ENCODE peak calls at places on chromosomes 11 and 22, in five cellular contexts. D, Z, Y, K and A are unnamed samples. For H3K4me1, the result is how much of the 10 kb centered on the place peaks cover.

GRCh38 chr11:76790251-76790650 is 7.1 kb downstream of the TSKU start:
- DNase-seq in K (peak), Y (no peak), Z (no peak), D (no peak), A (peak)

GRCh38 chr11:69156673-69157155 is 979 bp downstream of the SMIM38 start:
- DNase-seq in Z (no peak), K (no peak), D (no peak), Y (no peak), A (peak)

GRCh38 chr22:35140879-35141745 is 75.2 kb downstream of the ISX start:
- DNase-seq in Z (no peak), Y (no peak), K (no peak), D (peak), A (peak)

GRCh38 chr11:45538363-45538762 is 127.1 kb downstream of the CHST1 start:
- DNase-seq in Y (peak), Z (no peak), K (no peak), D (no peak), A (no peak)

GRCh38 chr22:43711681-43712080 is 100.4 kb downstream of the EFCAB6 start:
- DNase-seq in Y (no peak), K (no peak), D (no peak), Z (no peak), A (no peak)

GRCh38 chr11:116207349-116207748 is 565.4 kb downstream of the BUD13 start:
- DNase-seq in Z (no peak), Y (no peak), D (no peak), K (no peak), A (no peak)

GRCh38 chr22:34917239-34917638 is 148.7 kb upstream of the ISX start:
- DNase-seq in Z (no peak), K (no peak), D (no peak), Y (no peak), A (no peak)

GRCh38 chr11:68373189-68373809 is 60.9 kb downstream of the LRP5 start:
- DNase-seq in Y (peak), Z (no peak), D (no peak), K (no peak), A (no peak)

GRCh38 chr11:93633835-93634234 is 27.6 kb upstream of the CEP295 start:
- DNase-seq in K (no peak), Y (no peak), Z (no peak), D (no peak), A (no peak)

GRCh38 chr22:39765029-39765428 is 128.5 kb downstream of the ENTHD1 start:
- DNase-seq in K (no peak), D (peak), Z (no peak), Y (no peak), A (no peak)

GRCh38 chr22:46045459-46046298 is 68.7 kb upstream of the WNT7B start:
- DNase-seq in D (no peak), K (peak), Z (no peak), Y (no peak), A (peak)

GRCh38 chr11:107756553-107756952 is 44.7 kb upstream of the SLN start:
- DNase-seq in K (no peak), D (no peak), Z (no peak), Y (no peak), A (no peak)

GRCh38 chr22:38953577-38954413 is 3.6 kb upstream of the APOBEC3A start:
- DNase-seq in Z (no peak), K (no peak), Y (no peak), D (no peak), A (peak)

GRCh38 chr11:29293825-29294224 is 723.0 kb downstream of the KCNA4 start:
- DNase-seq in Z (peak), Y (no peak), K (no peak), D (no peak), A (no peak)

GRCh38 chr22:27668828-27669797 is 132.4 kb downstream of the MN1 start:
- DNase-seq in K (no peak), Z (peak), Y (peak), D (peak), A (peak)

GRCh38 chr22:30221121-30221992 is 25.2 kb downstream of the LIF start:
- DNase-seq in D (no peak), Z (no peak), K (no peak), Y (no peak), A (peak)

GRCh38 chr11:47105974-47106373 is 70.7 kb downstream of the ARFGAP2 start:
- DNase-seq in K (no peak), D (no peak), Z (no peak), Y (no peak), A (no peak)
- H3K4me3 ChIP-seq in K (no peak), D (no peak), Z (no peak), Y (no peak), A (no peak)

GRCh38 chr11:124935548-124936514 is at the start of gene HEPACAM:
- DNase-seq in Z (no peak), Y (no peak), K (no peak), D (no peak), A (no peak)

GRCh38 chr11:124938970-124939369 is 3.1 kb upstream of the HEPACAM start:
- DNase-seq in Y (no peak), K (no peak), Z (no peak), D (no peak), A (no peak)

GRCh38 chr11:124937336-124937935 is 1.6 kb upstream of the HEPACAM start:
- DNase-seq in Z (no peak), K (no peak), D (no peak), Y (no peak), A (no peak)

GRCh38 chr11:124938206-124938765 is 2.4 kb upstream of the HEPACAM start:
- DNase-seq in Y (no peak), Z (no peak), D (no peak), K (no peak), A (no peak)

DNA sequence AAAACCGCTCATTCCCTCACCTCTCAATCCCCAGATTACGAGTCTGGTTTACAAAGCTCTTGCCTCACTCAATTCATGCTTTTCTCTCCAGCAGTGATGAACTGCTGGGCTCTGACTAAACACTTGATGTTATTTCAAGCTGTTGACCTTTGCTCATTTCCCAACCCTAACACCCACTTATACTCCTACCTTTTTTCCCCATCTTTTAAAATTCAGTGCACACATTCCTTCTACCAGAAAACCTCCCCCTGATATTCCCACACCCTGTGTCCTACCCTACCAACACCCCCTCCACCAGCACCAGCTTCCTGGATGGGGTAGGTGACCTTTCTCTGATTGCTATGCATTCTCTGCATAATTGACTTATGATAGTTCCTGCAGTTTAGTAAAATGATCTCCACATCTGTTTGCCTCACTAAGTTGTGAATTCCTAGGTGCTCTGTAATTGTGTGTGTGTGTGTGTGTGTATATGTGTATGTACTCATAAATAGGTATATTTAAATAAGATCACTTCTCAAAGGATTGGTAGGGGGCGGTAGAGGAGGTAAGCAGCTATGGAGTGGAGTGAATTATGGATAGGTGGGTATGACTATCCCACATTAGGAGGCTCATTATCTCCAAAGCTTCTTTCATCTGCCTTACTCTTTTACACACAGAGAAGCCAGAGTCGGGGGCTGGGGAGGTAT is 842 bp downstream of the HEPACAM start:
- DNase-seq in Z (peak), K (no peak), D (peak), Y (no peak), A (no peak)
- H3K4me1 ChIP-seq in Z (under half), K (under half), D (under half), Y (under half), A (under half)

GRCh38 chr22:20977516-20978170 is 4.5 kb upstream of the LZTR1 start:
- DNase-seq in D (no peak), Y (no peak), K (no peak), Z (no peak), A (no peak)

GRCh38 chr22:20978419-20978818 is 3.7 kb upstream of the LZTR1 start:
- DNase-seq in Z (no peak), Y (no peak), K (no peak), D (no peak), A (no peak)

GRCh38 chr22:20979940-20980453 is 2.1 kb upstream of the LZTR1 start:
- DNase-seq in K (peak), D (no peak), Y (no peak), Z (no peak), A (no peak)

GRCh38 chr22:20980523-20980922 is 1.6 kb upstream of the LZTR1 start:
- DNase-seq in Y (no peak), K (no peak), Z (no peak), D (no peak), A (no peak)

GRCh38 chr22:20979243-20979809 is 2.8 kb upstream of the LZTR1 start:
- DNase-seq in Z (peak), Y (peak), D (peak), K (peak), A (no peak)
- H3K4me3 ChIP-seq in Z (peak), Y (peak), D (peak), K (peak), A (peak)

GRCh38 chr11:1573847-1574255 is 1.8 kb upstream of the DUSP8 start:
- DNase-seq in Z (no peak), K (peak), Y (no peak), D (no peak), A (no peak)
- H3K4me1 ChIP-seq in Z (under half), K (under half), Y (half or more), D (under half), A (under half)

DNA sequence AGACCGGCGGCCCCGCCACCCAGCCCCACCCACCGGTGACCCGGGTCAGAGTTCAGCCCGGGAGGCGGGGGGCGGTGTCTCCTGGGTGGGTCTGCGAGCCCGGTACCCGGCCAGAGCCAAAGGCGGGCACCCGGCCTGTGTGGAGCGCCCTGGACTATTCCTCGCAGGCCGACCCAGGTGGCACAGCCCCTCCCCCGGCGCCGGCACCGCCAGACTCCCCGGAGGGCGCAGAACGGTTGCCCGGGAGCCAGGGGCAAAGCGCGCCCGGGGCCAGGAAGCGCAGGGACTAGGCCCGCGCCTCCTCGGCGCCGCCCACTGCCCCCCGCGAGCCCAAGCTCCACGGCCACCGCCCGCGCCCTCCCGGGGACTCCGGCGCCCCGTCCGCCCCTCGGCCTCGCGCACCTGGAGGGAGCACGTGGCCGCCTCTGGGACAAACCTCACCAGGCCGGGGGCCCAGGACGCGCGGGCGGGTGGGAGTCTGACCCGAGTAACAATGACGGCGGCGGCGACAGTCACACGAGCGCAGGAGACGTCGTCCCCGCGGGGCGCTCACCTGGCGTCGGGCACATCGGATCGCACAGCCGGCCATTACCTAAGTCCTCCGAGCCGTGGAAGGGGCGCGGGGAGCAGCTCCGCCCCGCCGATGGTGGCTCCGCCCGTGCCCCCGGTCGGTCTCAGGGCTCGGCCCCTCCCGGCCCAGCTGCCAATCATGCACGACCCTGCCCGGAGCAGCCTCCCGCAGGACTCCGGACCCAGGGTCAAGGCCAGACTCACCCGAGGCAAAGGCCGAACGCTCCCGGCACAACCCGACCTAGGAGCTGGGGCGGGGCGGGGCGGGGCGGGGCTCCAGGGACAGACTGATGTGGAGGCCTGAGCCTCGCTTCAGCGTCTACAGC is 7.5 kb downstream of the PLXNB2 start:
- DNase-seq in D (peak), Y (no peak), K (peak), Z (no peak), A (no peak)
- H3K4me3 ChIP-seq in D (peak), Y (peak), K (peak), Z (no peak), A (peak)

DNA sequence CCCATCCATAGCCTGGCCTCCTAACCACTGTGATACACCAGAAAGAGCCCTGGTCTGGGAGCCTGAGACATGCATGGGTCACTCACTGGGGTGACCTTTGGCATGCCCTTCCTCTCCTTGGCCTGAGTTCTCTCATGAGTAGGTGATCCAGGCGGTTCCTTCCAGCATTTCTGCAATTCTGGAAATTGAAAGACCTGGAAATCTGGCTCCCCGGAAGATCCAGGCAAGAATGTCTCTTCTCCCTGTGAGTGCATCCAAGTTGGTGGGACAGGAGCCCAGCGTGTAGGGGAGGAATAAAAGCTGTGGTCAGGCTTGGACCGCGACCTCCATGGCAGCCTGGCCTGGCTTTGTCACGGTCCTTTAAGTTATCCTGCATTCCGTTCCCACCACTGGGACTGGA is 16.1 kb upstream of the SYT7 start:
- DNase-seq in Y (no peak), K (no peak), Z (no peak), D (no peak), A (no peak)
- H3K4me1 ChIP-seq in Y (half or more), K (under half), Z (under half), D (under half), A (under half)

DNA sequence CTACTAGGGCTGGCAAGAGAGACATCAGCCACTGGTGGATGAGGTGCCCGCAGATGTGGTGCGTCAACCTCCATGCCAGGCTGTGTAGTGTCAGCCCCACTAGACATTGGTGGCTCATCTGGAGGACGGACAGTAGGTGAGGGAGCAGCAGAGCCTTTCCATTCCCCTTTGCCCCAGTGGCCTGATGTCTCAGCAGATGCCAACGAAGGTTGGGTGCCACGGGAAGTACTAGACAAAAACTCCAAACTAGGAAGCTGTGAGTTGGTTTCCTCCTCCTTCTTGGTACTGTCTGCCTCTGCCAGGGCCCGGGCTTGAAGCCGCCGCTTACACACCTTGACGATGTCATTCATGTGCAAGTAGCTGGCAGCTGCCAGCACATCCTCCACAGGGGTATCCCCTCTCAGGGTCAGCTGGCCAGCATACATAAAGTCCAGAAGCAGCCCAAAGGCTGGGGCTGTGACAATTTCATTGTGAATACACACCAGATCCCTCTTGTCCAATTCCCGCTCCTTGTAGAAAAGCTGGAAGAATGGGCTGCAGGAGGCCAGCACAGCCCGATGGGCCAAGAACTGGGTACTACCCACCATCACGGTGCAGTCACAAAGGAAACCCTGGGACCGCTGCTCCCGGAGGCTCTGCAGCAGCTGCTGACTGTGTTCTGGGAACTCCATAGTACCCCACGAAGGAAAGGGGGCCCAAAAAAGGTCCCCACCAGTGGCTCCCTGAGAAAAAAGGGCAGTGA is 795 bp downstream of the ZBTB3 start:
- DNase-seq in Z (no peak), D (no peak), K (no peak), Y (no peak), A (peak)
- H3K4me3 ChIP-seq in Z (peak), D (peak), K (peak), Y (peak), A (peak)